ENCODE peak calls at places on chromosomes 2 and 18, in six cellular contexts. One of them, this sample, is unnamed. For H3K4me1, the result is how much of the 10 kb centered on the place peaks cover.

GRCh38 chr2:165793161-165793778 is 777 bp downstream of the GALNT3 start:
- DNase-seq in fibroblast of lung: no peak
- DNase-seq in H1: peak
- DNase-seq in A549: no peak
- DNase-seq in IMR-90: no peak
- DNase-seq in tibial artery: no peak
- DNase-seq in this sample: peak

GRCh38 chr2:16613475-16613874 is 52.2 kb downstream of the CYRIA start:
- DNase-seq in fibroblast of lung: peak
- DNase-seq in H1: no peak
- DNase-seq in A549: peak
- DNase-seq in IMR-90: no peak
- DNase-seq in tibial artery: no peak
- DNase-seq in this sample: no peak

GRCh38 chr18:7021994-7022840 is 95.4 kb downstream of the LAMA1 start:
- DNase-seq in fibroblast of lung: peak
- DNase-seq in H1: no peak
- DNase-seq in A549: peak
- DNase-seq in IMR-90: peak
- DNase-seq in tibial artery: no peak
- DNase-seq in this sample: no peak

GRCh38 chr2:43269706-43270105 is 43.3 kb upstream of the ZFP36L2 start:
- DNase-seq in fibroblast of lung: peak
- DNase-seq in H1: no peak
- DNase-seq in A549: no peak
- DNase-seq in IMR-90: peak
- DNase-seq in tibial artery: peak
- DNase-seq in this sample: no peak

GRCh38 chr2:239265681-239266435 is 135.0 kb downstream of the HDAC4 start:
- DNase-seq in fibroblast of lung: no peak
- DNase-seq in H1: no peak
- DNase-seq in A549: no peak
- DNase-seq in IMR-90: no peak
- DNase-seq in tibial artery: no peak
- DNase-seq in this sample: no peak

GRCh38 chr2:138827426-138828054 is 47.4 kb upstream of the NXPH2 start:
- DNase-seq in fibroblast of lung: peak
- DNase-seq in H1: no peak
- DNase-seq in A549: peak
- DNase-seq in IMR-90: peak
- DNase-seq in tibial artery: no peak
- DNase-seq in this sample: peak

GRCh38 chr2:133986076-133986837 is 267.6 kb upstream of the MGAT5 start:
- DNase-seq in fibroblast of lung: peak
- DNase-seq in H1: no peak
- DNase-seq in A549: no peak
- DNase-seq in IMR-90: peak
- DNase-seq in tibial artery: no peak
- DNase-seq in this sample: no peak

GRCh38 chr2:26988165-26988879 is 17.9 kb downstream of the MAPRE3 start:
- DNase-seq in fibroblast of lung: peak
- DNase-seq in H1: no peak
- DNase-seq in A549: no peak
- DNase-seq in IMR-90: peak
- DNase-seq in tibial artery: no peak
- DNase-seq in this sample: no peak

GRCh38 chr2:223100061-223100511 is 48.1 kb downstream of the KCNE4 start:
- DNase-seq in fibroblast of lung: peak
- DNase-seq in H1: no peak
- DNase-seq in A549: no peak
- DNase-seq in IMR-90: peak
- DNase-seq in tibial artery: peak
- DNase-seq in this sample: no peak

GRCh38 chr2:170840717-170841210 is 24.1 kb downstream of the GAD1 start:
- DNase-seq in fibroblast of lung: no peak
- DNase-seq in H1: no peak
- DNase-seq in A549: no peak
- DNase-seq in IMR-90: no peak
- DNase-seq in tibial artery: no peak
- DNase-seq in this sample: no peak

GRCh38 chr2:170843656-170844055 is 27.0 kb downstream of the GAD1 start:
- DNase-seq in fibroblast of lung: peak
- DNase-seq in H1: no peak
- DNase-seq in A549: no peak
- DNase-seq in IMR-90: peak
- DNase-seq in tibial artery: no peak
- DNase-seq in this sample: no peak

GRCh38 chr2:170846318-170846717 is 29.6 kb downstream of the GAD1 start:
- DNase-seq in fibroblast of lung: no peak
- DNase-seq in H1: no peak
- DNase-seq in A549: no peak
- DNase-seq in IMR-90: no peak
- DNase-seq in tibial artery: no peak
- DNase-seq in this sample: no peak

GRCh38 chr2:170845343-170845742 is 28.7 kb downstream of the GAD1 start:
- DNase-seq in fibroblast of lung: no peak
- DNase-seq in H1: peak
- DNase-seq in A549: peak
- DNase-seq in IMR-90: no peak
- DNase-seq in tibial artery: no peak
- DNase-seq in this sample: no peak

GRCh38 chr2:170842785-170843184 is 26.1 kb downstream of the GAD1 start:
- DNase-seq in fibroblast of lung: no peak
- DNase-seq in H1: no peak
- DNase-seq in A549: no peak
- DNase-seq in IMR-90: no peak
- DNase-seq in tibial artery: no peak
- DNase-seq in this sample: no peak
- H3K27ac ChIP-seq in fibroblast of lung: no peak
- H3K27ac ChIP-seq in H1: no peak
- H3K27ac ChIP-seq in A549: no peak
- H3K27ac ChIP-seq in IMR-90: no peak
- H3K27ac ChIP-seq in tibial artery: no peak
- H3K27ac ChIP-seq in this sample: no peak

GRCh38 chr2:32626591-32627221 is 1.1 kb upstream of the TTC27 start:
- DNase-seq in fibroblast of lung: no peak
- DNase-seq in H1: peak
- DNase-seq in A549: no peak
- DNase-seq in IMR-90: no peak
- DNase-seq in tibial artery: no peak
- DNase-seq in this sample: no peak

GRCh38 chr2:32627901-32628645 is at the start of gene TTC27:
- DNase-seq in fibroblast of lung: peak
- DNase-seq in H1: peak
- DNase-seq in A549: peak
- DNase-seq in IMR-90: peak
- DNase-seq in tibial artery: peak
- DNase-seq in this sample: peak

GRCh38 chr2:32627441-32627900 is 379 bp upstream of the TTC27 start:
- DNase-seq in fibroblast of lung: peak
- DNase-seq in H1: no peak
- DNase-seq in A549: peak
- DNase-seq in IMR-90: peak
- DNase-seq in tibial artery: peak
- DNase-seq in this sample: peak

DNA sequence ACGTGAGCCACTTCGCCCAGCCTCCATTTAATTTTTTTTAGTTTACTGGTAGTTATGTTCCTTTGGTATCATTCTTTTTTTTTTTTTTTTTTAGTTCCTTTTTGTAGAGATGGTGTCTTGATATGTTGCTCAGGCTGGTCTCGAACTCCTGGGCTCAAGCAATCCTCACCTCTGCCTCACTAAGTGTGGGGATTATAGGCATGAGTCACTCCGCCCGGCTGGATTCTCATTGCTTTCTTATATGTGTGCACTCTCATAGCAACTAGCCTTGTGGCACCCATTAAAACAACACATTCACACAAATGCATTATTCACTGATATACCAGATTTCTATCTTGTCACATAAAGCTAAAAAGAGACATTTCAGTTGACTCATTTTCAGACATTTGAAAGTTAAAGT is 4.2 kb downstream of the TTC27 start:
- DNase-seq in fibroblast of lung: peak
- DNase-seq in H1: no peak
- DNase-seq in A549: peak
- DNase-seq in IMR-90: peak
- DNase-seq in tibial artery: no peak
- DNase-seq in this sample: no peak
- H3K4me3 ChIP-seq in fibroblast of lung: no peak
- H3K4me3 ChIP-seq in H1: no peak
- H3K4me3 ChIP-seq in A549: no peak
- H3K4me3 ChIP-seq in IMR-90: no peak
- H3K4me3 ChIP-seq in tibial artery: no peak
- H3K4me3 ChIP-seq in this sample: no peak

GRCh38 chr18:63147010-63147409 is 172.6 kb downstream of the BCL2 start:
- DNase-seq in fibroblast of lung: no peak
- DNase-seq in H1: no peak
- DNase-seq in A549: no peak
- DNase-seq in IMR-90: no peak
- DNase-seq in tibial artery: no peak
- DNase-seq in this sample: no peak
- H3K4me1 ChIP-seq in fibroblast of lung: under half
- H3K4me1 ChIP-seq in H1: under half
- H3K4me1 ChIP-seq in A549: under half
- H3K4me1 ChIP-seq in IMR-90: under half
- H3K4me1 ChIP-seq in tibial artery: half or more
- H3K4me1 ChIP-seq in this sample: under half

GRCh38 chr2:40690525-40690924 is 238.6 kb upstream of the SLC8A1 start:
- DNase-seq in fibroblast of lung: no peak
- DNase-seq in H1: no peak
- DNase-seq in A549: no peak
- DNase-seq in IMR-90: no peak
- DNase-seq in tibial artery: no peak
- DNase-seq in this sample: no peak

GRCh38 chr2:40690036-40690435 is 238.1 kb upstream of the SLC8A1 start:
- DNase-seq in fibroblast of lung: no peak
- DNase-seq in H1: no peak
- DNase-seq in A549: no peak
- DNase-seq in IMR-90: no peak
- DNase-seq in tibial artery: no peak
- DNase-seq in this sample: no peak
- H3K27ac ChIP-seq in fibroblast of lung: no peak
- H3K27ac ChIP-seq in H1: no peak
- H3K27ac ChIP-seq in A549: no peak
- H3K27ac ChIP-seq in IMR-90: no peak
- H3K27ac ChIP-seq in tibial artery: peak
- H3K27ac ChIP-seq in this sample: no peak

GRCh38 chr2:187546762-187547333 is 7.4 kb downstream of the TFPI start:
- DNase-seq in fibroblast of lung: no peak
- DNase-seq in H1: no peak
- DNase-seq in A549: no peak
- DNase-seq in IMR-90: no peak
- DNase-seq in tibial artery: no peak
- DNase-seq in this sample: no peak

GRCh38 chr2:187545238-187545751 is 8.9 kb downstream of the TFPI start:
- DNase-seq in fibroblast of lung: peak
- DNase-seq in H1: no peak
- DNase-seq in A549: peak
- DNase-seq in IMR-90: no peak
- DNase-seq in tibial artery: no peak
- DNase-seq in this sample: no peak

GRCh38 chr2:187542123-187542522 is 12.1 kb downstream of the TFPI start:
- DNase-seq in fibroblast of lung: no peak
- DNase-seq in H1: no peak
- DNase-seq in A549: no peak
- DNase-seq in IMR-90: no peak
- DNase-seq in tibial artery: no peak
- DNase-seq in this sample: no peak

GRCh38 chr2:187543488-187543887 is 10.7 kb downstream of the TFPI start:
- DNase-seq in fibroblast of lung: no peak
- DNase-seq in H1: no peak
- DNase-seq in A549: no peak
- DNase-seq in IMR-90: no peak
- DNase-seq in tibial artery: no peak
- DNase-seq in this sample: no peak

GRCh38 chr2:187544371-187545080 is 9.7 kb downstream of the TFPI start:
- DNase-seq in fibroblast of lung: no peak
- DNase-seq in H1: no peak
- DNase-seq in A549: peak
- DNase-seq in IMR-90: no peak
- DNase-seq in tibial artery: no peak
- DNase-seq in this sample: no peak
- H3K4me3 ChIP-seq in fibroblast of lung: no peak
- H3K4me3 ChIP-seq in H1: no peak
- H3K4me3 ChIP-seq in A549: peak
- H3K4me3 ChIP-seq in IMR-90: no peak
- H3K4me3 ChIP-seq in tibial artery: no peak
- H3K4me3 ChIP-seq in this sample: no peak

GRCh38 chr2:3365219-3365618 is 12.4 kb downstream of the EIPR1 start:
- DNase-seq in fibroblast of lung: no peak
- DNase-seq in H1: no peak
- DNase-seq in A549: no peak
- DNase-seq in IMR-90: no peak
- DNase-seq in tibial artery: no peak
- DNase-seq in this sample: no peak

GRCh38 chr2:3368261-3368722 is 9.3 kb downstream of the EIPR1 start:
- DNase-seq in fibroblast of lung: no peak
- DNase-seq in H1: no peak
- DNase-seq in A549: no peak
- DNase-seq in IMR-90: no peak
- DNase-seq in tibial artery: no peak
- DNase-seq in this sample: no peak

GRCh38 chr2:3357926-3358325 is 19.7 kb downstream of the EIPR1 start:
- DNase-seq in fibroblast of lung: no peak
- DNase-seq in H1: peak
- DNase-seq in A549: no peak
- DNase-seq in IMR-90: no peak
- DNase-seq in tibial artery: no peak
- DNase-seq in this sample: no peak

GRCh38 chr2:3361518-3362438 is 15.8 kb downstream of the EIPR1 start:
- DNase-seq in fibroblast of lung: no peak
- DNase-seq in H1: no peak
- DNase-seq in A549: no peak
- DNase-seq in IMR-90: no peak
- DNase-seq in tibial artery: no peak
- DNase-seq in this sample: no peak

DNA sequence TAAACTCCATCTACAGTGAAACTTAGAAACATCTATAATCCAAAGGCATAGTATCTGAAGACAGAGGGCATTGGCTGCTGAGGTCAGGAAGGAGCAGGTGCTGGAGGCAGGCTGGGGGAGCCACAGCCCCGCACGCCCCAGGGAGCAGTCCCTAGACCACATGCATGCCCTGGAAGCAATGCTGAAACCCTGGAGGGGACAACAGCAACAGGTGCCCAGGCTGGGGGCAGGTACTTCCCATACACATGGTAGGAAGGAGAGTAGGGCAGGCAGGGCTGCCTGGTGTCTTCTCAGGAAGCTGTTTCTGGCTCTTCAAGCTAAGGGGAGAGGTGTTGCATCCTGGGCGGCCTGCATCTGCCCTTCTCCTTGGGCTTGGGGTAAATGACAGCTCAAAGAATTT is 14.9 kb downstream of the EIPR1 start:
- DNase-seq in fibroblast of lung: no peak
- DNase-seq in H1: no peak
- DNase-seq in A549: no peak
- DNase-seq in IMR-90: no peak
- DNase-seq in tibial artery: no peak
- DNase-seq in this sample: no peak
- H3K4me1 ChIP-seq in fibroblast of lung: under half
- H3K4me1 ChIP-seq in H1: under half
- H3K4me1 ChIP-seq in A549: under half
- H3K4me1 ChIP-seq in IMR-90: under half
- H3K4me1 ChIP-seq in tibial artery: under half
- H3K4me1 ChIP-seq in this sample: under half

This sample was measured in naive thymus-derived CD4-positive, alpha-beta T cell.